ENCODE peak calls at places on chromosomes 13 and 19, in seven cellular contexts. J is IMR-90; H is neuronal stem cell; C is cardiac muscle cell; S is naive thymus-derived CD4-positive, alpha-beta T cell; G is tibial nerve; F is fibroblast of lung. P is an unnamed sample.

GRCh38 chr13:42312817-42313431 is 41.0 kb downstream of the AKAP11 start:
- DNase-seq in S (no peak), C (no peak), F (no peak), G (no peak), J (no peak), H (no peak), P (no peak)

GRCh38 chr13:63501702-63502101 is 2086.1 kb upstream of the PCDH20 start:
- DNase-seq in F (peak), C (no peak), J (peak), S (no peak), H (no peak), G (no peak), P (no peak)

GRCh38 chr13:63287926-63288325 is 1872.3 kb upstream of the PCDH20 start:
- DNase-seq in H (no peak), C (no peak), G (no peak), J (no peak), F (peak), S (no peak), P (no peak)

GRCh38 chr19:12974301-12975220 is 5.2 kb downstream of the DAND5 start:
- DNase-seq in G (no peak), F (no peak), J (no peak), S (no peak), C (no peak), H (no peak), P (no peak)

GRCh38 chr13:86846501-86846900 is 824.7 kb upstream of the SLITRK5 start:
- DNase-seq in H (no peak), F (peak), J (peak), S (no peak), C (no peak), G (no peak), P (no peak)

GRCh38 chr13:77698211-77699058 is 948 bp downstream of the SLAIN1 start:
- DNase-seq in J (no peak), S (peak), C (peak), F (peak), H (peak), G (no peak), P (peak)

GRCh38 chr19:50171752-50172151 is 8.7 kb upstream of the IZUMO2 start:
- DNase-seq in S (no peak), C (no peak), H (no peak), J (no peak), F (no peak), G (no peak), P (no peak)

GRCh38 chr13:99281811-99282263 is 23.7 kb upstream of the GPR18 start:
- DNase-seq in S (peak), G (peak), J (no peak), C (no peak), F (no peak), H (no peak), P (peak)

GRCh38 chr19:56170261-56170660 is 5.5 kb upstream of the GALP start:
- DNase-seq in G (no peak), C (no peak), J (peak), H (no peak), F (peak), S (no peak), P (peak)

GRCh38 chr13:91158015-91158390 is 189.5 kb upstream of the MIR17HG start:
- DNase-seq in F (no peak), G (no peak), C (no peak), S (no peak), J (no peak), H (no peak), P (no peak)

GRCh38 chr13:53783466-53783865 is 754.9 kb downstream of the OLFM4 start:
- DNase-seq in S (no peak), F (no peak), H (no peak), J (no peak), C (no peak), G (no peak), P (no peak)

GRCh38 chr13:51912511-51913225 is 50.9 kb downstream of the CCDC70 start:
- DNase-seq in C (no peak), H (no peak), S (no peak), F (no peak), J (no peak), G (no peak), P (no peak)

GRCh38 chr19:35136977-35137702 is 1.5 kb upstream of the FXYD1 start:
- DNase-seq in H (no peak), S (no peak), C (no peak), F (no peak), G (no peak), J (no peak), P (no peak)

GRCh38 chr13:45511310-45512147 is 46.8 kb downstream of the COG3 start:
- DNase-seq in C (peak), F (peak), S (no peak), G (no peak), H (peak), J (peak), P (no peak)

GRCh38 chr19:17302391-17303166 is 646 bp downstream of the ABHD8 start:
- DNase-seq in F (no peak), H (no peak), C (no peak), J (no peak), S (no peak), G (no peak), P (no peak)

GRCh38 chr13:49549289-49549688 is 36.1 kb downstream of the RCBTB1 start:
- DNase-seq in G (no peak), H (no peak), S (no peak), J (no peak), C (no peak), F (no peak), P (no peak)

GRCh38 chr13:113582841-113583631 is 1.5 kb upstream of the TFDP1 start:
- DNase-seq in H (no peak), G (no peak), S (no peak), F (no peak), J (no peak), C (no peak), P (no peak)

GRCh38 chr19:56875717-56876116 is 35.2 kb upstream of the PEG3 start:
- DNase-seq in F (no peak), J (no peak), S (no peak), G (no peak), C (no peak), H (no peak), P (no peak)

GRCh38 chr13:94115054-94115453 is 364.4 kb downstream of the DCT start:
- DNase-seq in G (no peak), J (no peak), H (no peak), C (no peak), S (no peak), F (no peak), P (no peak)

GRCh38 chr19:33090179-33090578 is 9.2 kb downstream of the GPATCH1 start:
- DNase-seq in S (no peak), F (no peak), H (no peak), J (no peak), C (no peak), G (no peak), P (no peak)

GRCh38 chr13:40094056-40094455 is 438.6 kb downstream of the COG6 start:
- DNase-seq in H (no peak), G (no peak), C (no peak), J (no peak), F (no peak), S (no peak), P (no peak)

GRCh38 chr13:57874530-57874929 is 243.0 kb downstream of the PCDH17 start:
- DNase-seq in G (no peak), J (no peak), H (no peak), F (peak), S (no peak), C (peak), P (no peak)

GRCh38 chr19:12295191-12295590 is 508 bp upstream of the ZNF44 start:
- DNase-seq in G (no peak), F (no peak), S (no peak), J (no peak), C (no peak), H (no peak), P (no peak)

GRCh38 chr19:56066152-56067023 is 54.7 kb downstream of the ZNF787 start:
- DNase-seq in H (peak), S (peak), J (peak), G (no peak), C (peak), F (peak), P (peak)

GRCh38 chr19:38735257-38735686 is 9.0 kb downstream of the CAPN12 start:
- DNase-seq in G (no peak), C (peak), J (no peak), F (no peak), H (no peak), S (no peak), P (peak)

GRCh38 chr19:55113570-55114039 is 3.8 kb downstream of the PPP1R12C start:
- DNase-seq in S (no peak), H (peak), F (peak), C (peak), G (peak), J (peak), P (peak)

GRCh38 chr13:27662738-27663470 is 41.2 kb downstream of the POLR1D start:
- DNase-seq in F (no peak), G (no peak), S (no peak), H (no peak), J (no peak), C (no peak), P (no peak)

GRCh38 chr13:74931698-74932433 is 550.1 kb downstream of the TBC1D4 start:
- DNase-seq in C (no peak), G (no peak), F (no peak), H (no peak), S (no peak), J (no peak), P (no peak)

GRCh38 chr13:80011448-80012212 is 329.3 kb downstream of the SPRY2 start:
- DNase-seq in H (no peak), G (no peak), F (no peak), S (no peak), C (no peak), J (no peak), P (no peak)

GRCh38 chr13:80009760-80010159 is 331.2 kb downstream of the SPRY2 start:
- DNase-seq in F (no peak), H (no peak), J (no peak), S (no peak), G (no peak), C (no peak), P (no peak)

GRCh38 chr13:80010846-80011245 is 330.1 kb downstream of the SPRY2 start:
- DNase-seq in H (no peak), J (no peak), C (no peak), G (no peak), F (no peak), S (no peak), P (no peak)

GRCh38 chr13:80010286-80010831 is 330.6 kb downstream of the SPRY2 start:
- DNase-seq in H (no peak), S (no peak), J (no peak), F (no peak), G (no peak), C (no peak), P (no peak)

GRCh38 chr13:80012281-80012680 is 328.6 kb downstream of the SPRY2 start:
- DNase-seq in G (no peak), C (no peak), H (no peak), F (peak), S (no peak), J (no peak), P (no peak)
- H3K27ac ChIP-seq in G (no peak), C (no peak), H (no peak), F (no peak), S (no peak), J (no peak), P (no peak)

GRCh38 chr19:47512183-47512947 is 2.5 kb downstream of the NAPA start:
- DNase-seq in S (no peak), G (no peak), F (peak), H (no peak), C (no peak), J (peak), P (no peak)

GRCh38 chr19:47514151-47514868 is 553 bp downstream of the NAPA start:
- DNase-seq in H (no peak), F (no peak), S (no peak), C (no peak), J (no peak), G (no peak), P (no peak)

GRCh38 chr19:47511128-47511517 is 3.7 kb downstream of the NAPA start:
- DNase-seq in G (peak), H (no peak), C (no peak), F (no peak), S (no peak), J (no peak), P (no peak)

GRCh38 chr19:47511681-47512080 is 3.2 kb downstream of the NAPA start:
- DNase-seq in G (no peak), H (no peak), F (peak), J (peak), C (no peak), S (no peak), P (no peak)

GRCh38 chr19:47512948-47513319 is 1.9 kb downstream of the NAPA start:
- DNase-seq in S (no peak), J (no peak), C (no peak), F (no peak), H (no peak), G (no peak), P (no peak)
- H3K4me3 ChIP-seq in S (peak), J (no peak), C (no peak), F (peak), H (no peak), G (peak), P (no peak)

DNA sequence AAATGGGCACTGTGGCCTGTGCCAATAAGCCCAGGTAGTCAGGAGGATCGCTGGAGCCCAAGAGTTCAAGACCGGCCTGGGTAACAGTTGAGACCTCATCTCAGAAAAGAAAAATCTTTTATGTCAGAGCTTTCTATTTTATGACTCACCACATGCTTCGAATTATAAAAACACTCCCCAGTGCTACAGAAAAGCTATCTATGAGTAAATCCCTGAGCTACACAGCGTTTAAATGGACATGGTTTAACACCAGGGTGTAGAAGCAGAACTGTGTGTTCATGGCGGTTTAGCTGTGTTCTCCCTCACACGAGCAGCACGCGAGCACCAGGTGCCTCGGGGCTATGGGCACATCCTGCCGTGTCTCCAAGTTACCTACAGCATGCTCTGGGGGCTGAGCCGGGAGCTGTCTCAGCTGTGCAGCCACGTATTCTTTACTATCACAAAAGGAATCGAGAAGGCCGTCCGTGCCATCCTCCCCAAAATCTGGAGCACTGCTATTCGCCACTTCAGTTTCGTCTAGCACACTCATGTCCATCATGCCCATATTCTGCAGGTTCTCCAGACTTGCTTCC is 6.7 kb downstream of the SAFB2 start:
- DNase-seq in H (no peak), F (peak), S (no peak), C (no peak), J (peak), G (no peak), P (no peak)
- H3K27ac ChIP-seq in H (no peak), F (no peak), S (no peak), C (no peak), J (no peak), G (no peak), P (no peak)

DNA sequence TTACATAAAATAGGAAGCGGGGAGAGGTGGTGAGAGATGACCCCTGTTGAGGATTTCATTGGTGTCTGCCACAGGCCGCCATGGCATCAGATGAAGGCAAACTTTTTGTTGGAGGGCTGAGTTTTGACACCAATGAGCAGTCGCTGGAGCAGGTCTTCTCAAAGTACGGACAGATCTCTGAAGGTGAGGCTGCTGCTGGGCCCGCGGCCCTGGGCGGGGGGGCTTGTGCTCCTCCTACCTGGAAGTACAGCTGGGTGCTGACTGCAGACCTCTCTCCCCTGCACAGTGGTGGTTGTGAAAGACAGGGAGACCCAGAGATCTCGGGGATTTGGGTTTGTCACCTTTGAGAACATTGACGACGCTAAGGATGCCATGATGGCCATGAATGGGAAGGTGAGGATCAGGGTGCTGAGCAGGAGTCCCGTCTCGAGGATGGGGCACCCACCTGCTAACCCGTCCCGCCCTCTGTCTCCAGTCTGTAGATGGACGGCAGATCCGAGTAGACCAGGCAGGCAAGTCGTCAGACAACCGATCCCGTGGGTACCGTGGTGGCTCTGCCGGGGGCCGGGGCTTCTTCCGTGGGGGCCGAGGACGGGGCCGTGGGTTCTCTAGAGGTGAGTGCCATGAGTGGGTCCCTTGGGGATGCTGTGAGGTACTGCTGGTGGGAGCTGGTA is 1.9 kb downstream of the CIRBP start:
- DNase-seq in G (no peak), H (no peak), F (no peak), S (no peak), C (no peak), J (no peak), P (no peak)
- H3K4me3 ChIP-seq in G (peak), H (peak), F (peak), S (peak), C (peak), J (no peak), P (peak)

GRCh38 chr19:42177686-42178019 is 39.8 kb downstream of the DEDD2 start:
- DNase-seq in F (no peak), G (no peak), S (no peak), H (no peak), C (no peak), J (no peak), P (no peak)
- H3K27ac ChIP-seq in F (no peak), G (no peak), S (no peak), H (no peak), C (no peak), J (no peak), P (no peak)

DNA sequence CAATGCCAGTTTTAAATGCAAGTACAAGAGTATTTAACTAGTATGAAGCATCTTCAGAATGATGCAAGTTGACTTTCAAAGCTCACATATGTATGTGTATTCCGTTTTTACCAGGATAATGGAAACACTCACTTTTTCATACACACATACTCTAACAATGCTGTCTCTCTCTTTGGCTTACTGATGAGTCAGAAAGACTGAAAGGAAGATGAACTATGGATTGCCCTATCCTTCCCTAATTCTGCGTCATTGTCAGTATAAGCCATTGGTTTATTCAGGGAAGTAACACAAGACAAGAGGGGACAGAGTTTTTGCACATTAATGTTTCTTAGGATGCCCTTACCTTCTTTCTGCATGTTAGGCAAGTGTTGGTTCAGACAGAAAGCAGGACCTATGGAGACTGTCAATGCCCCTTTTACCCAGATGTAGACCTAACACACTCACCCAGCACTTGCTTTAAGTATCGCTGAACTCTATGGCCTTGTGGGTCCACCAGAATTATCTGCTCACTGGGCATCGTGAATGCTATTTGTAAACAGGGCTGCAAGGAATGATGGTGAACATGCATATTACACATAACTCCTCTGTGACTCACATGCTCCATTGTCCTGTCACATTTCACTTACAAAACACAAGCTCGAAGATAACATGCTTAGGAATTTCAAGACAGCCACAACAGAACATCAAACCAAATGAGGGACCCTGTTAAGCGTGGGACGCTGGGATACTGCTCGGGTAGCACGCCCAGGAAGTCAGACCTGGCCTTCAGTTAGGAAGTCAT is 10.0 kb upstream of the OXGR1 start:
- DNase-seq in J (peak), C (no peak), S (no peak), G (no peak), F (peak), H (no peak), P (no peak)
- H3K4me3 ChIP-seq in J (no peak), C (no peak), S (no peak), G (no peak), F (no peak), H (no peak), P (no peak)

GRCh38 chr13:67228031-67228430 is 2.1 kb downstream of the PCDH9 start:
- DNase-seq in C (no peak), S (no peak), F (no peak), H (no peak), J (no peak), G (no peak), P (no peak)

GRCh38 chr13:67230243-67230773 is at the start of gene PCDH9:
- DNase-seq in F (peak), J (peak), G (peak), C (peak), S (peak), H (peak), P (peak)

GRCh38 chr13:67228909-67229308 is 1.2 kb downstream of the PCDH9 start:
- DNase-seq in G (no peak), F (peak), S (no peak), H (no peak), C (no peak), J (peak), P (no peak)

GRCh38 chr13:67230774-67231480 is 791 bp upstream of the PCDH9 start:
- DNase-seq in H (peak), F (peak), S (no peak), C (peak), G (peak), J (peak), P (peak)

DNA sequence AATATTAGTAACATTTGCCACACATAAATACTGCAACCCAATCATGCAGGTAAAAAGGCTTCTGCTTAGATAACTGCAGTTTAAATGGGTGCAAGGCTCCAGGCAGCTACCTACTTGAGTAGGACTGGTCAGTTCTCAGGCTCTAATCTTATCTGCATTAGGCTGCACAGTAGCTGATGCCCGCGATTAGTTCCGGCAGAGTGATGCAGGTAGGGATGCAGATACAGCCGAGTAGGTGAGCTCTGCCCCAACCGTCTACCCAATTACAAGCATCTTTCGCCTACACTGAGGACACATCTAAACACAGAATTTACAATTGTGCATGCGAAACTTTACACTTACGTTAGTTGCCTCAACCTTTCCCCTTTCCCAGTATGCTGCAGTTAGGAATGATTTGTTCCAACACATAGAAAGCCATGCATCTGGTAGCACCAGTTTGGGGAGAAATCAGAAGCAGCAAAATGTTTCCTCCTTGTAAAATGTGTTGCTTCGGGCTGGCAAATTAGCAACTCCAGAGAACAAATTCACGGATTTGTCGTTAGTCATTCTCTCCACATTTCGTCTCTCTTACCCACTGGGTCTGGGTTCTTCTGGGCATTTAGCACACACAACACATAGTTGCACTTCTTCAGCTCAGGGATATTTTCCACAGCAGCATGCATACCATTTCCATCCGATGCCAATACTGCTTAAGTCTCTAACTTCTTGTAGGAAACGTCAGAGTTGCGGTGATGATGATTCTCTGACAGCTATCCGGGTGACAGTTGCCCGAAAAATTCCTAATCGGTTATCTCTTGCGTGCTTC is 496 bp downstream of the PCDH9 start:
- DNase-seq in F (peak), H (peak), J (peak), G (no peak), S (no peak), C (peak), P (no peak)
- H3K27ac ChIP-seq in F (peak), H (no peak), J (peak), G (peak), S (peak), C (no peak), P (peak)

P was measured in heart right ventricle.